ENCODE peak calls at places on chromosomes 2 and 18, in seven cellular contexts. One of them, this sample, is unnamed. For H3K4me1, the result is how much of the 10 kb centered on the place peaks cover.

GRCh38 chr18:78526923-78527775 is 452.5 kb upstream of the SALL3 start:
- DNase-seq in H9: peak
- DNase-seq in fibroblast of lung: no peak
- DNase-seq in K562: no peak
- DNase-seq in heart right ventricle: no peak
- DNase-seq in tibial artery: no peak
- DNase-seq in adrenal gland: peak
- DNase-seq in this sample: no peak

GRCh38 chr2:38308821-38309220 is 68.3 kb downstream of the ATL2 start:
- DNase-seq in H9: no peak
- DNase-seq in fibroblast of lung: no peak
- DNase-seq in K562: no peak
- DNase-seq in heart right ventricle: no peak
- DNase-seq in tibial artery: no peak
- DNase-seq in adrenal gland: no peak
- DNase-seq in this sample: no peak

GRCh38 chr2:37324786-37325624 is at the start of gene PRKD3:
- DNase-seq in H9: peak
- DNase-seq in fibroblast of lung: peak
- DNase-seq in K562: peak
- DNase-seq in heart right ventricle: peak
- DNase-seq in tibial artery: peak
- DNase-seq in adrenal gland: peak
- DNase-seq in this sample: no peak

GRCh38 chr2:206274434-206275273 is at the start of gene ZDBF2:
- DNase-seq in H9: peak
- DNase-seq in fibroblast of lung: peak
- DNase-seq in K562: peak
- DNase-seq in heart right ventricle: peak
- DNase-seq in tibial artery: no peak
- DNase-seq in adrenal gland: peak
- DNase-seq in this sample: peak

GRCh38 chr2:26848336-26849055 is 564 bp downstream of the DPYSL5 start:
- DNase-seq in H9: peak
- DNase-seq in fibroblast of lung: no peak
- DNase-seq in K562: no peak
- DNase-seq in heart right ventricle: peak
- DNase-seq in tibial artery: no peak
- DNase-seq in adrenal gland: no peak
- DNase-seq in this sample: no peak

GRCh38 chr2:219003267-219003634 is 10.0 kb upstream of the CRYBA2 start:
- DNase-seq in H9: no peak
- DNase-seq in fibroblast of lung: no peak
- DNase-seq in K562: no peak
- DNase-seq in heart right ventricle: no peak
- DNase-seq in tibial artery: no peak
- DNase-seq in adrenal gland: no peak
- DNase-seq in this sample: no peak

GRCh38 chr2:117931266-117931665 is 82.6 kb downstream of the CCDC93 start:
- DNase-seq in H9: no peak
- DNase-seq in fibroblast of lung: no peak
- DNase-seq in K562: no peak
- DNase-seq in heart right ventricle: no peak
- DNase-seq in tibial artery: no peak
- DNase-seq in adrenal gland: no peak
- DNase-seq in this sample: no peak

GRCh38 chr2:164560181-164560792 is 61.0 kb downstream of the GRB14 start:
- DNase-seq in H9: no peak
- DNase-seq in fibroblast of lung: peak
- DNase-seq in K562: peak
- DNase-seq in heart right ventricle: no peak
- DNase-seq in tibial artery: no peak
- DNase-seq in adrenal gland: no peak
- DNase-seq in this sample: no peak

GRCh38 chr2:117058366-117058765 is 756.1 kb upstream of the DDX18 start:
- DNase-seq in H9: no peak
- DNase-seq in fibroblast of lung: no peak
- DNase-seq in K562: no peak
- DNase-seq in heart right ventricle: no peak
- DNase-seq in tibial artery: no peak
- DNase-seq in adrenal gland: no peak
- DNase-seq in this sample: no peak

GRCh38 chr2:218447072-218447471 is 28.1 kb downstream of the VIL1 start:
- DNase-seq in H9: no peak
- DNase-seq in fibroblast of lung: no peak
- DNase-seq in K562: no peak
- DNase-seq in heart right ventricle: no peak
- DNase-seq in tibial artery: no peak
- DNase-seq in adrenal gland: peak
- DNase-seq in this sample: no peak

GRCh38 chr2:109237792-109238191 is 108.8 kb downstream of the SH3RF3 start:
- DNase-seq in H9: no peak
- DNase-seq in fibroblast of lung: no peak
- DNase-seq in K562: no peak
- DNase-seq in heart right ventricle: no peak
- DNase-seq in tibial artery: no peak
- DNase-seq in adrenal gland: peak
- DNase-seq in this sample: no peak

GRCh38 chr2:138071720-138072719 is 107.7 kb downstream of the HNMT start:
- DNase-seq in H9: no peak
- DNase-seq in fibroblast of lung: peak
- DNase-seq in K562: no peak
- DNase-seq in heart right ventricle: no peak
- DNase-seq in tibial artery: no peak
- DNase-seq in adrenal gland: no peak
- DNase-seq in this sample: no peak

GRCh38 chr2:151522556-151522955 is 112.9 kb downstream of the RIF1 start:
- DNase-seq in H9: no peak
- DNase-seq in fibroblast of lung: no peak
- DNase-seq in K562: no peak
- DNase-seq in heart right ventricle: no peak
- DNase-seq in tibial artery: no peak
- DNase-seq in adrenal gland: no peak
- DNase-seq in this sample: no peak

GRCh38 chr2:42450136-42450535 is 43.6 kb downstream of the KCNG3 start:
- DNase-seq in H9: no peak
- DNase-seq in fibroblast of lung: peak
- DNase-seq in K562: no peak
- DNase-seq in heart right ventricle: no peak
- DNase-seq in tibial artery: no peak
- DNase-seq in adrenal gland: no peak
- DNase-seq in this sample: no peak

GRCh38 chr2:85536479-85536878 is 2.5 kb upstream of the MAT2A start:
- DNase-seq in H9: no peak
- DNase-seq in fibroblast of lung: peak
- DNase-seq in K562: no peak
- DNase-seq in heart right ventricle: no peak
- DNase-seq in tibial artery: no peak
- DNase-seq in adrenal gland: no peak
- DNase-seq in this sample: no peak

GRCh38 chr2:45716915-45717314 is 65.4 kb downstream of the PRKCE start:
- DNase-seq in H9: no peak
- DNase-seq in fibroblast of lung: no peak
- DNase-seq in K562: no peak
- DNase-seq in heart right ventricle: no peak
- DNase-seq in tibial artery: no peak
- DNase-seq in adrenal gland: no peak
- DNase-seq in this sample: no peak
- H3K4me1 ChIP-seq in H9: under half
- H3K4me1 ChIP-seq in fibroblast of lung: under half
- H3K4me1 ChIP-seq in K562: under half
- H3K4me1 ChIP-seq in heart right ventricle: under half
- H3K4me1 ChIP-seq in tibial artery: under half
- H3K4me1 ChIP-seq in adrenal gland: under half
- H3K4me1 ChIP-seq in this sample: under half

DNA sequence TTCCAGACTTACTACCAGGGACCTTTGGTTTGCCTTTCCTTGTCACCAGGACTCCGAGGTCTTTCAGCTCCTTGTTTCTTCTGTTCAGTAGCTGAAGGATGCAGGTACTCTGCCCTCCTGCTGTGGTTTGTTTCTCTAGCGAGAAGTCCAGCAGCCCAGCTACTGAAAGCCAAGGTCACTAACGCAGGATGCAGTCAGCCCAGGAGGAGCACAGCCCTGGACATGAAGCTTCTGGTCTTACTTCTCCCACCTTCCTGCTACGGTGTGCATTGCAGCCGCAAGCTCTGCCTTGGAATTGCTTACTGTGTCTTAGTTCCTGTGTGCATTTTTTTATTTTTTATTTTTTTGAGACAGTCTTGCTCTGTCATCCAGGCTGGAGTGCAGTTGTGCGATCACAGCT is 62.4 kb downstream of the DGKD start:
- DNase-seq in H9: no peak
- DNase-seq in fibroblast of lung: no peak
- DNase-seq in K562: no peak
- DNase-seq in heart right ventricle: no peak
- DNase-seq in tibial artery: no peak
- DNase-seq in adrenal gland: no peak
- DNase-seq in this sample: no peak
- H3K4me1 ChIP-seq in H9: under half
- H3K4me1 ChIP-seq in fibroblast of lung: under half
- H3K4me1 ChIP-seq in K562: under half
- H3K4me1 ChIP-seq in heart right ventricle: half or more
- H3K4me1 ChIP-seq in tibial artery: half or more
- H3K4me1 ChIP-seq in adrenal gland: under half
- H3K4me1 ChIP-seq in this sample: half or more

GRCh38 chr2:28400434-28400833 is 7.8 kb downstream of the FOSL2 start:
- DNase-seq in H9: no peak
- DNase-seq in fibroblast of lung: no peak
- DNase-seq in K562: no peak
- DNase-seq in heart right ventricle: no peak
- DNase-seq in tibial artery: no peak
- DNase-seq in adrenal gland: no peak
- DNase-seq in this sample: no peak

GRCh38 chr2:28401411-28401810 is 8.8 kb downstream of the FOSL2 start:
- DNase-seq in H9: no peak
- DNase-seq in fibroblast of lung: no peak
- DNase-seq in K562: no peak
- DNase-seq in heart right ventricle: no peak
- DNase-seq in tibial artery: no peak
- DNase-seq in adrenal gland: peak
- DNase-seq in this sample: no peak

GRCh38 chr2:28400921-28401320 is 8.3 kb downstream of the FOSL2 start:
- DNase-seq in H9: no peak
- DNase-seq in fibroblast of lung: no peak
- DNase-seq in K562: no peak
- DNase-seq in heart right ventricle: no peak
- DNase-seq in tibial artery: no peak
- DNase-seq in adrenal gland: no peak
- DNase-seq in this sample: no peak

GRCh38 chr2:28399289-28399688 is 6.6 kb downstream of the FOSL2 start:
- DNase-seq in H9: no peak
- DNase-seq in fibroblast of lung: no peak
- DNase-seq in K562: no peak
- DNase-seq in heart right ventricle: no peak
- DNase-seq in tibial artery: no peak
- DNase-seq in adrenal gland: peak
- DNase-seq in this sample: no peak

GRCh38 chr2:28399946-28400345 is 7.3 kb downstream of the FOSL2 start:
- DNase-seq in H9: no peak
- DNase-seq in fibroblast of lung: no peak
- DNase-seq in K562: no peak
- DNase-seq in heart right ventricle: no peak
- DNase-seq in tibial artery: no peak
- DNase-seq in adrenal gland: peak
- DNase-seq in this sample: no peak
- H3K4me1 ChIP-seq in H9: under half
- H3K4me1 ChIP-seq in fibroblast of lung: under half
- H3K4me1 ChIP-seq in K562: under half
- H3K4me1 ChIP-seq in heart right ventricle: half or more
- H3K4me1 ChIP-seq in tibial artery: half or more
- H3K4me1 ChIP-seq in adrenal gland: half or more
- H3K4me1 ChIP-seq in this sample: half or more

GRCh38 chr2:45890819-45891218 is 239.3 kb downstream of the PRKCE start:
- DNase-seq in H9: no peak
- DNase-seq in fibroblast of lung: no peak
- DNase-seq in K562: no peak
- DNase-seq in heart right ventricle: no peak
- DNase-seq in tibial artery: no peak
- DNase-seq in adrenal gland: no peak
- DNase-seq in this sample: no peak
- H3K4me1 ChIP-seq in H9: under half
- H3K4me1 ChIP-seq in fibroblast of lung: under half
- H3K4me1 ChIP-seq in K562: under half
- H3K4me1 ChIP-seq in heart right ventricle: half or more
- H3K4me1 ChIP-seq in tibial artery: under half
- H3K4me1 ChIP-seq in adrenal gland: half or more
- H3K4me1 ChIP-seq in this sample: half or more

DNA sequence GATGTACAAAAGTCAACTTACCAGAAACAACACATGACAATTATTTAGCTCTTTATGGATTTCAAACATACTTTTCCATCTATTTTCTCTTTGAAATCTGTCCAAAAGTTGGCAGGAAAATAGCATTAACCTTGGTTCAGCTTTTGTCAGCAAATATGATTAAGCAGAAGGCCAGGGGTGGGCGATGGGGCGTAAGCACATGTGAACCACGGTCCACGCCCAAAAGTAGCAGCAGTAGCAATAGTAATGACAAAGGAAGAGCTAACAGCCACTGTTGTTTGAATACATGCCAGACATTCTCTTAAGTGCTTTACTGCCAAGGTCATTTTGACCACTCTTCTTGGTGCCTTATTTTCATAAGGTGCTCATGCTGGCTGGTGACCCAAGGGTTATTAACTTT is 73.5 kb downstream of the ANTXR1 start:
- DNase-seq in H9: no peak
- DNase-seq in fibroblast of lung: peak
- DNase-seq in K562: no peak
- DNase-seq in heart right ventricle: no peak
- DNase-seq in tibial artery: no peak
- DNase-seq in adrenal gland: no peak
- DNase-seq in this sample: no peak
- H3K4me1 ChIP-seq in H9: under half
- H3K4me1 ChIP-seq in fibroblast of lung: under half
- H3K4me1 ChIP-seq in K562: under half
- H3K4me1 ChIP-seq in heart right ventricle: under half
- H3K4me1 ChIP-seq in tibial artery: half or more
- H3K4me1 ChIP-seq in adrenal gland: half or more
- H3K4me1 ChIP-seq in this sample: half or more

GRCh38 chr18:31683968-31684278 is 458 bp downstream of the B4GALT6 start:
- DNase-seq in H9: no peak
- DNase-seq in fibroblast of lung: no peak
- DNase-seq in K562: no peak
- DNase-seq in heart right ventricle: no peak
- DNase-seq in tibial artery: no peak
- DNase-seq in adrenal gland: no peak
- DNase-seq in this sample: no peak

GRCh38 chr18:31685097-31686082 is 1.0 kb upstream of the B4GALT6 start:
- DNase-seq in H9: peak
- DNase-seq in fibroblast of lung: peak
- DNase-seq in K562: peak
- DNase-seq in heart right ventricle: peak
- DNase-seq in tibial artery: no peak
- DNase-seq in adrenal gland: peak
- DNase-seq in this sample: peak

GRCh38 chr18:31680836-31681568 is 3.4 kb downstream of the B4GALT6 start:
- DNase-seq in H9: no peak
- DNase-seq in fibroblast of lung: no peak
- DNase-seq in K562: peak
- DNase-seq in heart right ventricle: no peak
- DNase-seq in tibial artery: no peak
- DNase-seq in adrenal gland: no peak
- DNase-seq in this sample: no peak

GRCh38 chr18:31684279-31685096 is at the start of gene B4GALT6:
- DNase-seq in H9: peak
- DNase-seq in fibroblast of lung: peak
- DNase-seq in K562: peak
- DNase-seq in heart right ventricle: peak
- DNase-seq in tibial artery: no peak
- DNase-seq in adrenal gland: peak
- DNase-seq in this sample: peak

GRCh38 chr18:31683106-31683505 is 1.3 kb downstream of the B4GALT6 start:
- DNase-seq in H9: no peak
- DNase-seq in fibroblast of lung: no peak
- DNase-seq in K562: no peak
- DNase-seq in heart right ventricle: no peak
- DNase-seq in tibial artery: no peak
- DNase-seq in adrenal gland: no peak
- DNase-seq in this sample: no peak
- H3K4me1 ChIP-seq in H9: under half
- H3K4me1 ChIP-seq in fibroblast of lung: under half
- H3K4me1 ChIP-seq in K562: under half
- H3K4me1 ChIP-seq in heart right ventricle: under half
- H3K4me1 ChIP-seq in tibial artery: under half
- H3K4me1 ChIP-seq in adrenal gland: half or more
- H3K4me1 ChIP-seq in this sample: under half